ENCODE peak calls at places on chromosome 15, in nine cellular contexts. F is astrocyte of the hippocampus; X is stimulated activated naive CD8-positive, alpha-beta T cell treated with anti-CD3 and anti-CD28 coated beads, Interleukin-15, Interleukin-2, amounts not matched to agents 100 U/mL and 50 U/mL, for 24 hours; K is skeletal muscle cell; Q is tibial nerve; J is neural progenitor cell; B is GM12865; Y is left ventricle myocardium inferior; S is NCI-H1092 treated with DMSO at 0.1 percent for 48 hours. W is an unnamed sample.

GRCh38 chr15:33310481-33311311 is at the start of gene RYR3:
- DNase-seq in F (peak; percentile 86), X (peak; percentile 4), Q (no peak), S (no peak), Y (no peak), B (no peak), J (peak; percentile 84), K (no peak), W (peak; percentile 90)

GRCh38 chr15:100943074-100943473 is 23.9 kb downstream of the LRRK1 start:
- DNase-seq in X (no peak), S (no peak), F (no peak), Q (no peak), B (no peak), J (no peak), Y (no peak), K (no peak), W (no peak)

GRCh38 chr15:99537344-99537743 is 28.4 kb upstream of the MEF2A start:
- DNase-seq in F (peak; percentile 12), X (no peak), B (no peak), Y (peak; percentile 34), K (no peak), S (no peak), J (no peak), Q (no peak), W (no peak)

GRCh38 chr15:60660290-60661051 is 181.5 kb upstream of the ICE2 start:
- DNase-seq in S (no peak), F (peak; percentile 52), K (peak; percentile 47), Y (no peak), B (peak; percentile 66), Q (peak; percentile 63), J (no peak), X (no peak), W (no peak)

GRCh38 chr15:77457619-77458265 is 37.1 kb downstream of the HMG20A start:
- DNase-seq in Q (no peak), S (no peak), Y (no peak), J (no peak), F (peak; percentile 26), K (no peak), X (no peak), B (peak; percentile 31), W (no peak)

GRCh38 chr15:90463381-90463780 is 66.3 kb upstream of the CRTC3 start:
- DNase-seq in S (no peak), F (peak; percentile 77), K (peak; percentile 71), X (no peak), J (no peak), Y (no peak), B (peak; percentile 31), Q (no peak), W (no peak)

GRCh38 chr15:25802285-25802830 is 60.8 kb downstream of the ATP10A start:
- DNase-seq in F (no peak), K (no peak), X (no peak), J (no peak), Y (no peak), S (no peak), B (no peak), Q (no peak), W (no peak)

GRCh38 chr15:68436680-68437079 is 4.7 kb upstream of the ITGA11 start:
- DNase-seq in J (no peak), Y (no peak), B (no peak), Q (no peak), F (no peak), X (no peak), S (no peak), K (no peak), W (no peak)

W was measured in islet precursor cell.